ENCODE peak calls at places on chromosome 17, in ten cellular contexts. R is pancreas, M is transverse colon, I is thoracic aorta, H is BJ, N is WTC11, G is lower leg skin, Y is Calu3, J is progenitor cell of endocrine pancreas, L is GM10248. S is an unnamed sample.

GRCh38 chr17:76568771-76569170 is 16.9 kb downstream of the ST6GALNAC2 start:
- DNase-seq in R (no peak), M (no peak), I (no peak), H (no peak), N (no peak), G (no peak), Y (no peak), J (no peak), L (no peak), S (no peak)

GRCh38 chr17:45423304-45423703 is 9.4 kb downstream of the ARHGAP27 start:
- DNase-seq in R (no peak), M (no peak), I (no peak), H (no peak), N (no peak), G (no peak), Y (no peak), J (no peak), L (no peak), S (no peak)

GRCh38 chr17:45740553-45741330 is 43.4 kb upstream of the CRHR1 start:
- DNase-seq in R (peak; percentile 15), M (no peak), I (no peak), H (no peak), N (peak; percentile 84), G (no peak), Y (peak; percentile 46), J (no peak), L (peak; percentile 40), S (no peak)

GRCh38 chr17:55056530-55056929 is 88.0 kb downstream of the STXBP4 start:
- DNase-seq in R (peak; percentile 49), M (no peak), I (no peak), H (no peak), N (no peak), G (no peak), Y (peak; percentile 24), J (no peak), L (no peak), S (no peak)

GRCh38 chr17:51052235-51052634 is 68.4 kb downstream of the SPAG9 start:
- DNase-seq in R (no peak), M (no peak), I (no peak), H (no peak), N (no peak), G (no peak), Y (no peak), J (no peak), L (no peak), S (no peak)

GRCh38 chr17:78715000-78715771 is 66.9 kb downstream of the CYTH1 start:
- DNase-seq in R (no peak), M (no peak), I (no peak), H (no peak), N (no peak), G (no peak), Y (no peak), J (no peak), L (no peak), S (no peak)

GRCh38 chr17:28346199-28346580 is 10.6 kb downstream of the TNFAIP1 start:
- DNase-seq in R (no peak), M (no peak), I (no peak), H (no peak), N (no peak), G (no peak), Y (no peak), J (no peak), L (no peak), S (no peak)

GRCh38 chr17:50039058-50039457 is 16.9 kb upstream of the ITGA3 start:
- DNase-seq in R (no peak), M (no peak), I (no peak), H (no peak), N (no peak), G (no peak), Y (no peak), J (no peak), L (no peak), S (no peak)

GRCh38 chr17:58289869-58290268 is 9.1 kb upstream of the MPO start:
- DNase-seq in R (no peak), M (no peak), I (no peak), H (no peak), N (no peak), G (no peak), Y (no peak), J (no peak), L (no peak), S (no peak)

GRCh38 chr17:21286066-21286770 is 1.7 kb downstream of the MAP2K3 start:
- DNase-seq in R (peak; percentile 89), M (peak; percentile 92), I (peak; percentile 96), H (peak; percentile 91), N (no peak), G (peak; percentile 92), Y (peak; percentile 84), J (no peak), L (no peak), S (no peak)

GRCh38 chr17:39609416-39610025 is 1.8 kb upstream of the NEUROD2 start:
- DNase-seq in R (no peak), M (no peak), I (no peak), H (no peak), N (no peak), G (no peak), Y (peak; percentile 78), J (no peak), L (no peak), S (no peak)

GRCh38 chr17:19546289-19547065 is 12.8 kb downstream of the SLC47A1 start:
- DNase-seq in R (peak; percentile 24), M (peak; percentile 55), I (no peak), H (no peak), N (peak; percentile 23), G (peak; percentile 56), Y (peak; percentile 7), J (no peak), L (no peak), S (no peak)

GRCh38 chr17:6695051-6695450 is 18.1 kb downstream of the SLC13A5 start:
- DNase-seq in R (no peak), M (no peak), I (no peak), H (no peak), N (no peak), G (no peak), Y (no peak), J (no peak), L (no peak), S (no peak)

DNA sequence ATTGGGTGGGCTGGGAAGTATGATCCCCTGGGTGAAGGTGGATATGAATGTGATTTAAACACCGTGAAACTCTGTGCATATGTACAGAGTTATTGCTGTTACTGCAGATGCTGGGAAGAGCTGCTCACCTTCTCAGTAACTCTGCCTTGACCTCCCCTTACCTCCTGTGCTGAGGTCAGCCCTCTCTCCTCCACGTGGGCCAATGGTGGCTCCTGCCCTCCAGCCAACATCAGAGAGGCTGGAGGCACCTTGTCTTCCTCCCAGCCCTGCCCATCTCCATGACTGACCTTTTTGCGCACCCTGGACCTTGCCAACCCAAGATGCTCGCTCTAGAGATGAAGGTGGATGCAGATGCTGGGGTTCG is 387 bp upstream of the ASB16 start:
- DNase-seq in R (no peak), M (no peak), I (no peak), H (no peak), N (no peak), G (no peak), Y (no peak), J (no peak), L (no peak), S (no peak)
- TF ChIP-seq CTCF in R (no peak), M (no peak), I (no peak), H (no peak), N (no peak), G (no peak), Y (no peak), J (no peak), L (no peak), S (no peak)

DNA sequence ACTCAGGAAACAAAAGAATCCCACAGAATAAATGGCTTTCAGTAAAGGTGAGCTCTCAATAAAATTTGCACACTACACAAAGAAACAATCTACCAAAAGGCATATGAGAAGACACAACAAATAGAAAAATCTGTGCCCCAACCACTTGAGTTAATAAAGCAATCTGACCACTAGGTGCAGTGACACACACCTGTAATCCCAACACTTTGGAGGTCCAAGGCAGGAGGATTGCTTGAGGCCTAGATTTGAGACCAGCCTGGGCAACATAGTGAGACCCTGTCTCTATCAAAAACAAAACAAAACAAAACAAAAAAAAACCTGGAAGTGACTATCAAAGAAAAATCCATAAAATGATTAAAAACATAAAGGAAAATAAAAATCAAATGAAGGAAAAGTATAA is 9.6 kb upstream of the ABCA5 start:
- DNase-seq in R (no peak), M (no peak), I (no peak), H (no peak), N (no peak), G (no peak), Y (no peak), J (no peak), L (no peak), S (no peak)
- TF ChIP-seq CTCF in R (no peak), M (no peak), I (no peak), H (no peak), N (no peak), G (no peak), Y (no peak), J (no peak), L (no peak), S (no peak)

DNA sequence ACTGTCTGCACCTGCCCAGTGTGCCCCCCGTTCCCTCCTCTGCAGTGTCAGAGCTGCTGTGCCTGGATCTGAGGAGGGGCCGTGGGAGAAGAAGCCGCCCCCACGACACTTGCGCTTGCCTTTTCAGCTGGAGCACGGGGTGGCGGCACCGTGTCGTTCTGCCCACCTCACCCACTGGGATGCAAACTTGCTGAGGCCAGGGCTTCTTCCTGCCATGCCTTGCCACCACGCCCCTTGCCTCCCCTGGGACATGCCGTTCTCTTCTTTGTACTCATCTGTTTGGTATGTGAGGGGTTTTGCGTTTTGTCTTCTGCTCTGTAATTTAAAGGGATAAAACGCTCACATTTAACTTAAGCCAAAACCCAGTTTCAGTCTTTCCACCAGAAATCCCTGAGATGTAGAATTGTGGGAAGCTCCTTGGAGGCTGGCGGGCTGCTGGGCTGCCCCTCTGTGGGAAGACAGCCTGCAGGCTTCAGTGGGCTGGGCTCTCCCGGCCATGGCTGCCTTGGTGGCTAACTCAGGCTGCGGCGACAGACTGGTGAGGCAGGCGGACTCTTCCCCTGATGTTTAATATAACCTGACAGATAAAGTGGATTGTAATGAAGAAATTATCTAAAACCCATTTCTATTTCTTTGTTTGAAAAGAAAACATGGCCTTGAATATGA is 180.2 kb downstream of the RPTOR start:
- DNase-seq in R (no peak), M (no peak), I (no peak), H (peak; percentile 19), N (no peak), G (no peak), Y (no peak), J (no peak), L (no peak), S (no peak)
- TF ChIP-seq CTCF in R (no peak), M (no peak), I (no peak), H (no peak), N (no peak), G (no peak), Y (no peak), J (no peak), L (no peak), S (no peak)

DNA sequence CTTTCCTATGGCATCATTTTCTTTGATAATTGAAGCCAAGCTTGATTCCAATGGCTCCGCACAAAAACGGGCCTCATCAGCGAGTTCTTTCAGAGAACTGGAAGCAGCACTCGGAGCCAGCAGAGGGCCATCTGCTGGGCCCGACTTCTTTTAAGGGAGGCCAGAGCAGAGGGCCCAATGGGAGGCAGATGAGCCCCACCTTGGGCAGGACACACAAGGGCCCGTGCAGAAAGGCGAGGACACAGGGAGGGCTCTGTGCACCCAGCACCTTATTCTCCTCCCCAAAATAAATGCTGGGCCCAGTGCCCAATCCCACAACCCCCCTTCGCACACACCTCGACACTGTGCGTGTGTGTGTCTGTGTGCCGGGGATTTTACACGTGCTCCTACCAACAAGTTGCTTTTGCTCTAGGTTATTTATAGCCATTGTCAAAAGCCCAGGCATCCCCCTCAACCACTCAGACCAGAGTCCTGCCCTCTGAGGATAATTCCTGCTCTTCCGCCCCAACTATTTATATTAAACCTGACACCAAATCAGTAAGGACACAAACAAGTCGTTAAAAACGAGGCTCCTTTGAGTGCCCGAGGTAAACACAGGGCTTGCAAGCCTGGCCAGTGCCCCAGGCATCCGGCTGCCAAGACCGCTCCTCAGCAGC is 6.8 kb downstream of the AXIN2 start:
- DNase-seq in R (no peak), M (peak; percentile 37), I (no peak), H (no peak), N (no peak), G (no peak), Y (no peak), J (no peak), L (no peak), S (no peak)
- TF ChIP-seq CTCF in R (no peak), M (peak; percentile 31), I (no peak), H (peak; percentile 54), N (no peak), G (no peak), Y (no peak), J (no peak), L (no peak), S (no peak)